ENCODE peak calls at places on chromosomes 5 and 9, in nine cellular contexts. E, M, G, B, V, Z, N, D and C are unnamed samples.

GRCh38 chr5:6525910-6526309 is 77.3 kb downstream of the UBE2QL1 start:
- DNase-seq in N (peak), V (no peak), Z (peak), G (peak), D (peak), M (no peak), B (no peak), E (no peak), C (no peak)

GRCh38 chr5:154214236-154215106 is 23.9 kb downstream of the GALNT10 start:
- DNase-seq in E (no peak), B (no peak), M (no peak), N (no peak), D (no peak), V (no peak), Z (peak), G (peak), C (peak)

GRCh38 chr5:100761192-100761591 is 141.9 kb downstream of the ST8SIA4 start:
- DNase-seq in M (no peak), E (no peak), N (no peak), Z (peak), D (no peak), V (no peak), G (peak), B (no peak), C (no peak)

GRCh38 chr9:89372230-89372816 is 54.0 kb downstream of the SECISBP2 start:
- DNase-seq in E (no peak), B (peak), N (peak), D (no peak), V (no peak), M (no peak), G (peak), Z (no peak), C (no peak)

GRCh38 chr5:138371454-138371853 is 19.0 kb downstream of the KDM3B start:
- DNase-seq in B (no peak), D (no peak), V (no peak), Z (no peak), G (no peak), E (no peak), N (no peak), M (no peak), C (no peak)

GRCh38 chr9:109989296-109989695 is 209.3 kb downstream of the PALM2AKAP2 start:
- DNase-seq in M (no peak), G (no peak), Z (peak), E (no peak), V (no peak), D (no peak), B (no peak), N (no peak), C (no peak)

GRCh38 chr9:89720721-89721660 is 116.2 kb downstream of the GADD45G start:
- DNase-seq in G (no peak), E (no peak), B (no peak), V (no peak), M (no peak), N (no peak), D (no peak), Z (no peak), C (no peak)

GRCh38 chr5:67037171-67037570 is 159.4 kb downstream of the CD180 start:
- DNase-seq in V (no peak), M (no peak), B (no peak), G (no peak), Z (no peak), N (no peak), D (no peak), E (no peak), C (no peak)

GRCh38 chr9:96567203-96567700 is 52.4 kb downstream of the CDC14B start:
- DNase-seq in V (no peak), N (no peak), D (no peak), G (no peak), M (no peak), E (no peak), B (peak), Z (peak), C (no peak)

GRCh38 chr9:36623280-36623679 is 50.6 kb downstream of the MELK start:
- DNase-seq in Z (peak), G (no peak), E (no peak), V (no peak), D (no peak), N (no peak), M (no peak), B (no peak), C (no peak)

GRCh38 chr5:67765697-67766096 is 449.9 kb upstream of the PIK3R1 start:
- DNase-seq in Z (no peak), D (no peak), V (no peak), G (no peak), B (no peak), E (no peak), M (no peak), N (no peak), C (no peak)

GRCh38 chr5:171494452-171495121 is 75.1 kb downstream of the FGF18 start:
- DNase-seq in B (no peak), M (peak), E (peak), D (no peak), G (peak), V (peak), Z (peak), N (peak), C (peak)

GRCh38 chr9:14383296-14383695 is 69.4 kb upstream of the NFIB start:
- DNase-seq in E (no peak), D (peak), V (no peak), B (no peak), G (no peak), M (no peak), Z (peak), N (no peak), C (peak)

GRCh38 chr9:23258569-23258968 is 567.5 kb downstream of the ELAVL2 start:
- DNase-seq in D (no peak), G (no peak), V (no peak), N (no peak), E (no peak), Z (no peak), M (no peak), B (no peak), C (no peak)

GRCh38 chr5:1732955-1733354 is 66.7 kb downstream of the MRPL36 start:
- DNase-seq in N (no peak), M (no peak), V (no peak), G (no peak), Z (no peak), E (no peak), B (no peak), D (no peak), C (no peak)

GRCh38 chr5:141867139-141867538 is 11.1 kb downstream of the PCDH1 start:
- DNase-seq in D (no peak), Z (no peak), G (no peak), V (no peak), E (no peak), B (no peak), M (no peak), N (no peak), C (no peak)

GRCh38 chr5:11797132-11797531 is 107.1 kb downstream of the CTNND2 start:
- DNase-seq in E (no peak), D (peak), B (no peak), N (peak), M (no peak), V (no peak), G (no peak), Z (no peak), C (no peak)
- TF ChIP-seq CTCF in E (no peak), D (no peak), B (no peak), N (no peak), M (no peak), V (no peak), G (no peak), Z (no peak), C (no peak)

GRCh38 chr9:95495529-95495928 is 21.2 kb downstream of the PTCH1 start:
- DNase-seq in M (no peak), Z (no peak), G (no peak), E (no peak), V (no peak), N (no peak), D (no peak), B (no peak), C (no peak)

GRCh38 chr9:95494022-95494415 is 22.8 kb downstream of the PTCH1 start:
- DNase-seq in M (no peak), E (no peak), N (no peak), G (no peak), V (no peak), D (peak), B (peak), Z (no peak), C (no peak)

GRCh38 chr9:95495988-95496387 is 20.8 kb downstream of the PTCH1 start:
- DNase-seq in M (no peak), G (no peak), N (no peak), E (no peak), B (no peak), Z (no peak), D (no peak), V (no peak), C (no peak)

GRCh38 chr9:95491543-95492330 is 25.0 kb downstream of the PTCH1 start:
- DNase-seq in B (no peak), V (no peak), M (no peak), Z (no peak), G (no peak), E (no peak), N (no peak), D (peak), C (no peak)

GRCh38 chr9:95494416-95495371 is 22.1 kb downstream of the PTCH1 start:
- DNase-seq in N (peak), V (no peak), E (no peak), Z (no peak), M (no peak), G (no peak), B (peak), D (no peak), C (no peak)
- H3K4me3 ChIP-seq in N (no peak), V (no peak), E (no peak), Z (no peak), M (no peak), G (no peak), B (peak), D (peak), C (peak)

GRCh38 chr5:31990701-31991110 is 183.4 kb downstream of the GOLPH3 start:
- DNase-seq in V (no peak), B (no peak), G (peak), Z (no peak), E (no peak), M (no peak), D (no peak), N (no peak), C (no peak)
- TF ChIP-seq CTCF in V (no peak), B (no peak), G (no peak), Z (no peak), E (no peak), M (no peak), D (no peak), N (no peak), C (no peak)

DNA sequence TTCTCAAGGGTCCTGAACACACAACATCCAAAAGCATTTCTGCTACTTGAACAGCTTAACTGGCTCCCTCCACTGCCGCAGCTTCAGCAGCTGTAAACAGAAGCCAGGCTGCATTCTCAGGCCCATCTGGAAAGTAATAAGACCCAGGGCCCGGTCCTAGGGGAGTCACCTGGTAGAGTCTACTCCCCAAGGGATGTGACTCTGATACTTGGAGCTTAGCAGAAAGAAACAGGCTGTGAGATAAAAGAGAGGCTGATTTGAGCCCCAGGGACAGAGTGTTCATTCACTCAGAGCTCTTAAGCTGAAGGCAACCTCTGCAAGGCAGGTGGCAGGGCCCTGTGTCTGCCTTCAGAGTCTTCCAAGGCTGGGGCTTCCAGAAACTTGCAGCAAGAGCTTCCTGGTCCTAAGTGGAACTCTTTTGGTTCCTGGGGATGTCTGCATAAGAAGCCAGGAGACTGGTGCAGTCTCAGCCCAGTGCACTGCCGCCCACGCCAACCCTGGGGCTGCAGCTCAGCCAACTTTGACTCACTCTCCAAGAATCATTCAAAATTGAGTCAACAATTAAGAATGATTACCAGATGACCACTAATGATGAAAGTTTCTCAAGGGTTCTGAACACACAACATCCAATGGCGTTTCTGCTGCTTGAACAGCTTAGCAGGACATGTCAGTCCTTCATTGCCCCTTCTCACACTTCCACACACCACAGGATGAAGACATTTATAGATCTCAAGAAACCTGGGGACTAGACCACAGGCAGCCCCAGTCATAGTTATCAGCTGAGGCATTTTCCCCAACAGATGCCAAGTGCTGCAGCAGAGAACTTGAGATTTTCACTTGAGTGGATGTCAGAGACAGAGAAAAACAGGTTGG is 356.5 kb downstream of the SPOCK1 start:
- DNase-seq in M (no peak), E (peak), G (no peak), Z (peak), N (no peak), V (peak), D (no peak), B (no peak), C (peak)
- H3K4me3 ChIP-seq in M (no peak), E (no peak), G (no peak), Z (no peak), N (no peak), V (no peak), D (no peak), B (no peak), C (no peak)

DNA sequence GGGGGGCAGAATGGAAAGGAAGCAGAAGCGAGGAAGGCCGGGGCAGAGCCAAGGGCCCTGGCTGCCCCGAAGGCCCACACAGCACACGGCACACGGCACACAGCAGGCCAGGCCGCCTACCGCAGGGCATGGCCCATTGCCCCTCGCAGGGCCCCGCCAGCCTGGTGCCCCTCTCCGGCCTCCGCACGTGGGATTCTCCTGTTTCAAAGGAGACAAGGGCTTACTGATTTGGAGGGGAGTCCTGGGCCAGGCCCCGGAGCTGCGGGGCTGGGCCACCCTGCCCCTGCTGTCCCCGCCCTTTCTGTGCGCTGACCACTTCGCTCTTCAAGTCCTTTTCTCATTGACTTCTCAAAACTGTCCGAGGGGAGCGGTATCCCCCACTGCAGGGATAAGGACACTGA is 7.7 kb upstream of the PHYKPL start:
- DNase-seq in M (no peak), G (no peak), N (no peak), D (no peak), Z (no peak), V (no peak), E (no peak), B (no peak), C (no peak)
- TF ChIP-seq CTCF in M (no peak), G (no peak), N (no peak), D (no peak), Z (no peak), V (no peak), E (no peak), B (no peak), C (no peak)

DNA sequence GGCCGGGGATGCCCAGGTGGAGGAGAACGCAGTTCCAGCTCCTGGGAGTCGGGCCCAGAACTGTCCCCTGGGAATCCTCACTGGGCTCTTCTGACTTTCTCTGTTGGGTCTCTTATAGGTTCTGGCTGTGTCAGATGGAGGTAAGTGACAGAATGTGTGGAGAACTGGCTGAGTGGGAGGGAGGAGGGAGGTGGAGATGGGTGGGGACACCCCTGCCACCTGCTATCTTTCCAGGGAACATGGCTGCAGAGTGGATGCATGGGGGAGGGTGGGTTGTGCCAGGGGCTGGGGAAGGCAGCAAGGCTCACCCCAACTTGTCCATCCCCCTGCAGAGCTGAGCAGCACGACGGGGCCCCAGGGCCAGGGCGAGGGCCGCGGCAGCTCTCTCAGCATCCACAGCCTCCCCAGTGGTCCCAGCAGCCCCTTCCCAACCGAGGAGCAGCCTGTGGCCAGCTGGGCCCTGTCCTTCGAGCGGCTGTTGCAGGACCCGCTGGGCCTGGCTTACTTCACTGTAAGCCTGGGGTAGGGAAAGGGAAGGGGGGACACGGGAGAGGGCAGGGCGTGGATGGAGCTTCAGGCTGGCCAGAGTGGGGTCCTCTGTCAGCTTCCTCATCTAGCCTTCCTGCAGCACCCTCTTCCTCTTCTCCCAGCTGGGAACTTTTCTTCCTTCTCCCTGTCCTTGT is 8.3 kb downstream of the RGS14 start:
- DNase-seq in D (no peak), N (peak), E (no peak), G (no peak), Z (no peak), M (no peak), B (no peak), V (no peak), C (no peak)
- H3K4me3 ChIP-seq in D (no peak), N (peak), E (peak), G (no peak), Z (no peak), M (no peak), B (no peak), V (no peak), C (no peak)

DNA sequence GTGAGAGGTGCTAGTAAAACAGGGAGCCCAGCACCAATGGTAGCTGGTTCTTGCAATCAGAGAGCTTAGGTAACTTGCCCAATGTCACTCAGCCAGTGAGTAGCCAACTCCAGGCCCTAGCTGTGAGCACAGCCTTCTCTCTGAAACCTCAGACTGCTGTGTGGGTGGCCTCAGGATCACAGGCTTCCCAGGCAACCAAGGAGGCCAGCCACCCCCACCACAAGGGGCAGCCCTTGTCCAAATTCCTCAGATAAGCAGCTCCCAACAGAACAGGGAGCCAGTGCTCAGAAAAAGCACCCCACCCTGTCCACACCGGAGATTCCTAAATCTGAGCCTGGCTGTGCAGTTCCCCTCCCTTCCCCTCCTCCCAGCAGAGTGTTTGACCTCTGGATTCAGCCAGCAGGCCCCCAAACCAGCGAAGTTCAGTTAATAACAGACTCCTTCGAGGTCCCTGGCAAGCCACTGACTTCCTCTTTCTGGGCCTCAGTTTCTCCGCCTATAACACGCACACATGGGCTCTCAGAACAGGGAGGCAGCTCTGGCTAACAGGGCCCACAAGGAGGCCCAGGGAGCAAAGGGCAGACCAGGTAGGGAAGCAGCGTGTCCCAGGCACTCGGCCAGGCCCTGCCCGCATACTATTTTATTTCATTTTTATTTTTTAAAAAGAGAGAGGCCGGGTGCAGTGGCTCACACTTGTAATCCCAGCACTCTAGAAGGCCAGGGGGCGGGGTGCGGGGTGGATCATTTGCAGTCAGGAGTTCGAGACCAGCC is 2.7 kb downstream of the EEIG1 start:
- DNase-seq in V (no peak), M (peak), N (peak), B (no peak), Z (peak), E (peak), D (no peak), G (peak), C (peak)
- TF ChIP-seq CTCF in V (peak), M (no peak), N (peak), B (no peak), Z (peak), E (peak), D (no peak), G (no peak), C (no peak)